ENCODE peak calls at places on chromosomes 4 and X, in five cellular contexts. L, Q, O, U and N are unnamed samples. For H3K36me3, the result is how much of the 10 kb centered on the place peaks cover.

GRCh38 chr4:125891597-125892258 is 577.0 kb downstream of the FAT4 start:
- DNase-seq in U (no peak), O (peak), L (no peak), Q (no peak), N (peak)

GRCh38 chr4:104901438-104901837 is 245.2 kb upstream of the TET2 start:
- DNase-seq in U (no peak), Q (no peak), L (no peak), O (peak), N (no peak)

GRCh38 chrX:1385824-1386223 is 6.1 kb downstream of the SLC25A6 start:
- DNase-seq in O (no peak), Q (no peak), U (no peak), L (peak), N (no peak)

GRCh38 chrX:122244080-122244479 is 940.0 kb upstream of the GRIA3 start:
- DNase-seq in O (no peak), Q (no peak), U (no peak), L (no peak), N (no peak)

GRCh38 chr4:30380404-30380998 is 339.7 kb upstream of the PCDH7 start:
- DNase-seq in L (no peak), Q (no peak), O (peak), U (no peak), N (peak)

GRCh38 chr4:159227984-159228383 is 125.1 kb downstream of the RAPGEF2 start:
- DNase-seq in U (peak), L (no peak), O (peak), Q (peak), N (peak)

GRCh38 chr4:93791570-93792195 is 36.9 kb upstream of the ATOH1 start:
- DNase-seq in Q (no peak), U (no peak), O (peak), L (no peak), N (peak)

GRCh38 chrX:41946973-41947612 is 23.7 kb upstream of the CASK start:
- DNase-seq in Q (no peak), L (no peak), O (no peak), U (no peak), N (no peak)

GRCh38 chr4:184647391-184648101 is 1.7 kb downstream of the CASP3 start:
- DNase-seq in U (no peak), L (no peak), O (peak), Q (no peak), N (peak)

GRCh38 chrX:56385336-56385735 is 153.2 kb downstream of the KLF8 start:
- DNase-seq in L (no peak), Q (no peak), O (no peak), U (no peak), N (no peak)

GRCh38 chr4:184514121-184514988 is 40.0 kb upstream of the IRF2 start:
- DNase-seq in L (peak), Q (peak), O (peak), U (peak), N (peak)

GRCh38 chr4:99655315-99656081 is 2.1 kb downstream of the C4orf54 start:
- DNase-seq in O (peak), U (peak), L (no peak), Q (peak), N (peak)

GRCh38 chr4:18051281-18051680 is 29.7 kb upstream of the LCORL start:
- DNase-seq in O (peak), Q (no peak), L (no peak), U (no peak), N (peak)

GRCh38 chr4:85423414-85423813 is 51.5 kb upstream of the ARHGAP24 start:
- DNase-seq in O (no peak), Q (no peak), U (no peak), L (no peak), N (no peak)

GRCh38 chrX:52556741-52557140 is 39.9 kb upstream of the XAGE1B start:
- DNase-seq in L (no peak), U (no peak), O (no peak), Q (no peak), N (no peak)
- H3K36me3 ChIP-seq in L (under half), U (under half), O (under half), Q (under half), N (under half)

GRCh38 chr4:100995671-100996070 is 351.7 kb downstream of the PPP3CA start:
- DNase-seq in U (no peak), L (no peak), Q (no peak), O (no peak), N (no peak)
- H3K36me3 ChIP-seq in U (under half), L (under half), Q (under half), O (under half), N (under half)

DNA sequence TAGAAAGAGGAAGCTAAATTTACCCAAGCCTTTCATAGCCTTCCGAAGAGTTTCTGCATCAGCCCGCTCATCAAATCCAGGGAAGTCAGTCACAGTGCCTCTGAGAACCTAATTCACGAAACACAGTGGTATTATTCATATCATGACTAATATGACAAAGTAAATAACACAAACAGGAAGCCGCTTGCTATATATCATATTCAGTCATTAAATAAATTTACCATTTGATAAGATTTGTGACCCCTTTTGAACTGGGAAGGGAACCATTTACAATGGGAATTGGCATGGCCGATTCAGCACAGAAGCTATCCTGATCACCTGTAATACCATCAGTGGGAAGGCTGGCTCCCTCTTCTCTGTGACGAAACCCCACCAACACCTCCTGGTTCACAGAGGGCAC is 10.5 kb downstream of the ANXA5 start:
- DNase-seq in L (no peak), O (no peak), U (no peak), Q (no peak), N (no peak)
- H3K36me3 ChIP-seq in L (under half), O (under half), U (under half), Q (half or more), N (half or more)

DNA sequence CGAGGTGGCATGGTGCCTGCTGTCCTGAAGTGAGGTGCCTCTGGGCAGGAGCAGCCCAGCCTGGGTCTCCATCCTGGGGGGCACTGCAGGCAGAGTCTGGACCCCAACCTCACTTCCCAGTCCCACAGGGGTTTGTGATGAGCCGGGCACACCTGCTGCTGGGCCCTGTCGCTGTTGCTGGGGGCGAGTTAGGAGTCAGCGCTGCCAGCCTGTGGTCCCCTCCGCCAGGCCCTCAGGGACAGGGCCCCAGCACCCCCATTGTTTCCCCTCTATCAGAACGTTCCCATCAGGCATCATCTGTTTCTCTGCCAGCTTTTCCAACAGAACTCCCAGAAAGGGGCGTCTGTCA is 23.4 kb downstream of the WFS1 start:
- DNase-seq in O (no peak), U (no peak), L (no peak), Q (no peak), N (no peak)
- H3K36me3 ChIP-seq in O (under half), U (under half), L (under half), Q (half or more), N (half or more)

GRCh38 chr4:168845897-168846296 is 164.2 kb downstream of the CBR4 start:
- DNase-seq in L (no peak), O (no peak), U (no peak), Q (no peak), N (no peak)
- H3K36me3 ChIP-seq in L (under half), O (under half), U (under half), Q (under half), N (under half)